ENCODE peak calls at places on chromosome 10, in four cellular contexts. Y is sigmoid colon, K is Peyer's patch, L is aorta. W is an unnamed sample.

GRCh38 chr10:120987359-120987758 is 136.2 kb downstream of the WDR11 start:
- DNase-seq in Y (no peak), K (no peak), L (no peak), W (no peak)

GRCh38 chr10:49143249-49143648 is 9.4 kb upstream of the FAM170B start:
- DNase-seq in Y (no peak), K (no peak), L (no peak), W (no peak)

GRCh38 chr10:51471271-51471670 is 228.1 kb downstream of the CSTF2T start:
- DNase-seq in Y (no peak), K (no peak), L (no peak), W (no peak)

GRCh38 chr10:57992321-57993077 is 275.2 kb downstream of the IPMK start:
- DNase-seq in Y (no peak), K (no peak), L (no peak), W (no peak)

GRCh38 chr10:42875792-42876191 is 93.2 kb downstream of the BMS1 start:
- DNase-seq in Y (no peak), K (no peak), L (no peak), W (no peak)

GRCh38 chr10:42754155-42755027 is 28.2 kb upstream of the BMS1 start:
- DNase-seq in Y (no peak), K (no peak), L (peak; percentile 59), W (peak; percentile 53)

GRCh38 chr10:58361353-58361752 is 23.9 kb upstream of the TFAM start:
- DNase-seq in Y (no peak), K (no peak), L (no peak), W (no peak)

GRCh38 chr10:51857326-51857725 is 157.9 kb upstream of the CSTF2T start:
- DNase-seq in Y (no peak), K (no peak), L (no peak), W (no peak)

GRCh38 chr10:75450062-75450429 is 18.6 kb downstream of the LRMDA start:
- DNase-seq in Y (no peak), K (no peak), L (no peak), W (no peak)

GRCh38 chr10:121732676-121733445 is 134.6 kb upstream of the FGFR2 start:
- DNase-seq in Y (no peak), K (no peak), L (no peak), W (no peak)

GRCh38 chr10:48195803-48196202 is 78.7 kb downstream of the FRMPD2 start:
- DNase-seq in Y (no peak), K (no peak), L (no peak), W (no peak)

GRCh38 chr10:110648743-110649651 is 4.9 kb downstream of the RBM20 start:
- DNase-seq in Y (no peak), K (no peak), L (no peak), W (no peak)

GRCh38 chr10:12782537-12782936 is 219.0 kb downstream of the CCDC3 start:
- DNase-seq in Y (peak; percentile 74), K (peak; percentile 22), L (no peak), W (peak; percentile 57)

GRCh38 chr10:90718185-90718584 is 139.7 kb downstream of the HTR7 start:
- DNase-seq in Y (no peak), K (no peak), L (no peak), W (no peak)

GRCh38 chr10:112397592-112397991 is 23.7 kb downstream of the ACSL5 start:
- DNase-seq in Y (no peak), K (no peak), L (no peak), W (no peak)

GRCh38 chr10:84499846-84500245 is 171.5 kb downstream of the CCSER2 start:
- DNase-seq in Y (no peak), K (no peak), L (no peak), W (no peak)

GRCh38 chr10:111289467-111289866 is 212.6 kb downstream of the ADRA2A start:
- DNase-seq in Y (no peak), K (no peak), L (no peak), W (no peak)

GRCh38 chr10:132337019-132337418 is 5.0 kb downstream of the LRRC27 start:
- DNase-seq in Y (peak; percentile 64), K (no peak), L (no peak), W (no peak)

GRCh38 chr10:76218045-76218444 is 786.6 kb downstream of the LRMDA start:
- DNase-seq in Y (no peak), K (no peak), L (no peak), W (no peak)

GRCh38 chr10:114538544-114538906 is 119.5 kb downstream of the ABLIM1 start:
- DNase-seq in Y (no peak), K (peak; percentile 76), L (no peak), W (peak; percentile 54)

GRCh38 chr10:127243490-127244272 is 47.3 kb upstream of the INSYN2A start:
- DNase-seq in Y (no peak), K (no peak), L (no peak), W (no peak)

GRCh38 chr10:65231148-65231547 is 1694.7 kb upstream of the LRRTM3 start:
- DNase-seq in Y (no peak), K (no peak), L (no peak), W (no peak)

GRCh38 chr10:101752241-101752640 is 23.7 kb downstream of the FGF8 start:
- DNase-seq in Y (no peak), K (no peak), L (no peak), W (no peak)

GRCh38 chr10:124359336-124359832 is 59.3 kb downstream of the OAT start:
- DNase-seq in Y (no peak), K (no peak), L (no peak), W (no peak)

GRCh38 chr10:6083523-6084475 is 5.0 kb upstream of the RBM17 start:
- DNase-seq in Y (no peak), K (no peak), L (no peak), W (no peak)

GRCh38 chr10:71724539-71724938 is 5.0 kb upstream of the C10orf105 start:
- DNase-seq in Y (no peak), K (no peak), L (no peak), W (no peak)

GRCh38 chr10:13146383-13146782 is 15.0 kb upstream of the MCM10 start:
- DNase-seq in Y (no peak), K (no peak), L (no peak), W (no peak)

GRCh38 chr10:101814466-101815041 is 3.7 kb downstream of the OGA start:
- DNase-seq in Y (no peak), K (no peak), L (no peak), W (no peak)

GRCh38 chr10:73413528-73414229 is at the start of gene ANXA7:
- DNase-seq in Y (peak; percentile 96), K (peak; percentile 91), L (peak; percentile 96), W (peak; percentile 97)

GRCh38 chr10:11171452-11171851 is 153.8 kb downstream of the CELF2 start:
- DNase-seq in Y (no peak), K (peak; percentile 11), L (no peak), W (no peak)

GRCh38 chr10:102227050-102227449 is 951 bp downstream of the ELOVL3 start:
- DNase-seq in Y (no peak), K (no peak), L (no peak), W (peak; percentile 67)

GRCh38 chr10:76302491-76302890 is 871.1 kb downstream of the LRMDA start:
- DNase-seq in Y (no peak), K (no peak), L (no peak), W (no peak)

GRCh38 chr10:74923556-74923955 is 97.2 kb downstream of the KAT6B start:
- DNase-seq in Y (no peak), K (no peak), L (no peak), W (peak; percentile 56)

GRCh38 chr10:111890046-111890445 is 293.5 kb downstream of the GPAM start:
- DNase-seq in Y (no peak), K (no peak), L (no peak), W (no peak)

GRCh38 chr10:29344073-29344820 is 55.4 kb downstream of the LYZL1 start:
- DNase-seq in Y (no peak), K (no peak), L (no peak), W (no peak)

GRCh38 chr10:73106301-73106700 is 4.0 kb upstream of the NUDT13 start:
- DNase-seq in Y (no peak), K (no peak), L (no peak), W (no peak)

GRCh38 chr10:74988055-74988773 is 123.2 kb upstream of the SAMD8 start:
- DNase-seq in Y (no peak), K (no peak), L (no peak), W (no peak)

GRCh38 chr10:117132751-117133231 is 5.3 kb downstream of the VAX1 start:
- DNase-seq in Y (no peak), K (no peak), L (no peak), W (no peak)

GRCh38 chr10:2839081-2839725 is 228.1 kb upstream of the PFKP start:
- DNase-seq in Y (no peak), K (no peak), L (peak; percentile 50), W (peak; percentile 55)

DNA sequence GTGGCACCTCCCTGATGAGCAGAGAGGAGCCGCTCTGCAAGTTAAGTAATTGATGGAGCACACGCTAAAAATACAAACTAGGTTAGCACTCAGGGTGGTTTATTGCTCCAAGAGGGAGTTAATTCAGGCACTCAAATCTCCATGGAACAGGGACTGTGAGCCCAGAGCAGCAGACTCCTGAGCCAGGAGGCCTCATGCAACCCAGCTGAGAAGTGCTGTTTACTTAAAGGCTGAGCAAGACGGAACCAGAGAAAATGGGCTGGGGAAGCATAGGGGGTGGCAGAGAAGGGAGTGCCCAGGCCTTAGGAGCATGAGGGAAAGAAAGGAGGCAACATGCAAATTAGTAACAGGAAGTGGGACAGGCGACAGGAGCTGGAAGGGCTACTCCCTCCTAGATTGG is 174.1 kb downstream of the KCNMA1 start:
- DNase-seq in Y (peak; percentile 71), K (no peak), L (no peak), W (no peak)
- H3K27ac ChIP-seq in Y (peak overlapping the region; percentile 24), K (peak overlapping the region; percentile 45), L (no peak overlapping the region), W (no peak overlapping the region)

GRCh38 chr10:7788640-7789335 is 811 bp downstream of the ATP5F1C start:
- DNase-seq in Y (no peak), K (no peak), L (no peak), W (no peak)
- H3K36me3 ChIP-seq in Y (no peaks in the 10 kb centered on the region), K (no peaks in the 10 kb centered on the region), L (no peaks in the 10 kb centered on the region), W (peaks cover 11% of the 10 kb centered on the region)

DNA sequence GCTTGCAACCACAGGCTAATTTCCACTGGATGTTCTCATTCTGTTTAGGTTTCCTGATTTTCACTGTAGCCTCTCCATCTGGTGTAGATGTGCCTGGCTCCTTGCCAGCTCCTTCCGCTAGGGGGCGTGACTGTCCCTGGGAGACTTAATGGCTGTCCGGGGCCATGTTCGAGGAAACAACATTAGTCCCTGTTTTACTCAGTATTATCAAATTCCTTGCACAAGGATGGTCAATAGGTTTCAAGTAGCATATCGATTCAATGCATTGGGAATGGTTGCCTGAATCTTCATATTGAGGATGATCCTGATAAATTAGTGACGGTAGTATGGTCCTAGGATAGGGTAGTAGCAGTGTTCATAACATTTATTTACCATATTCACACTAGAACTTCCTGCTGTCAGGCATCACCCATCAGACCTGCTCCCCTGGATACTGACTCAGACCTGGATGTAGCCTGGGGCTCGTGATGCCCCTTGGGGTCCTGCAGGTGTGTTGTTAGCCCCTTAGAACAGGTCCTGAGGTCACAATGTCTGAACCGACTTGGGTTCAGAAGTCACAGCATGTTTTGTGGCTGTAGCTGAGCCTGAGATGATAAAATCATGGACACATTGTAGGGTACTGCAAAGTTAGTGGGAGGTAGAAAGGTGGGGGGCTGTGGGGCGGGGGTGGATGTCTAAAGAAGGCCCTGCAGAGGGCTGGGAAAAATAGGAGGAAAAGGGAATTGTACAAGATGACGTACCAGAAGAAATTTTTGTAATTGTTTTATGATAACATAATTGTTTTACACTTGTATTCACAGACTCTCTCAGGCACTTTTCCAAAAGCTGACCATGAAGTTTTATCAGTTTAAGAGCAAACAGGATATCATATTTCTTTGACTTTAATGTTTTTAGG is 8.9 kb upstream of the EXOC6 start:
- DNase-seq in Y (no peak), K (peak; percentile 34), L (peak; percentile 76), W (peak; percentile 79)
- H3K4me1 ChIP-seq in Y (no peaks in the 10 kb centered on the region), K (no peaks in the 10 kb centered on the region), L (no peaks in the 10 kb centered on the region), W (peaks cover under 1% of the 10 kb centered on the region)

GRCh38 chr10:62492870-62493180 is 118.7 kb downstream of the ZNF365 start:
- DNase-seq in Y (no peak), K (no peak), L (no peak), W (no peak)
- H3K27ac ChIP-seq in Y (no peak overlapping the region), K (no peak overlapping the region), L (no peak overlapping the region), W (no peak overlapping the region)